ENCODE peak calls at places on chromosomes 3 and 15, in nine cellular contexts. One of them, this sample, is unnamed. For H3K4me1, the result is how much of the 10 kb centered on the place peaks cover.

GRCh38 chr3:34382859-34383258 is 584.4 kb downstream of the PDCD6IP start:
- DNase-seq in ovary: no peak
- DNase-seq in fibroblast of lung: no peak
- DNase-seq in IMR-90: no peak
- DNase-seq in psoas muscle: no peak
- DNase-seq in A549: no peak
- DNase-seq in thoracic aorta: no peak
- DNase-seq in mammary epithelial cell: peak
- DNase-seq in PC-9: no peak
- DNase-seq in this sample: no peak

GRCh38 chr3:192188218-192188835 is 539.0 kb downstream of the FGF12 start:
- DNase-seq in thoracic aorta: no peak
- DNase-seq in fibroblast of lung: peak
- DNase-seq in psoas muscle: peak
- DNase-seq in IMR-90: peak
- DNase-seq in mammary epithelial cell: peak
- DNase-seq in ovary: no peak
- DNase-seq in PC-9: peak
- DNase-seq in A549: peak
- DNase-seq in this sample: peak

GRCh38 chr3:178233371-178233770 is 302.9 kb upstream of the KCNMB2 start:
- DNase-seq in IMR-90: no peak
- DNase-seq in PC-9: no peak
- DNase-seq in psoas muscle: no peak
- DNase-seq in ovary: no peak
- DNase-seq in fibroblast of lung: no peak
- DNase-seq in A549: no peak
- DNase-seq in thoracic aorta: no peak
- DNase-seq in mammary epithelial cell: no peak
- DNase-seq in this sample: no peak

GRCh38 chr3:165503346-165503745 is 307.2 kb upstream of the SLITRK3 start:
- DNase-seq in mammary epithelial cell: no peak
- DNase-seq in PC-9: no peak
- DNase-seq in fibroblast of lung: no peak
- DNase-seq in psoas muscle: no peak
- DNase-seq in thoracic aorta: no peak
- DNase-seq in A549: no peak
- DNase-seq in ovary: no peak
- DNase-seq in IMR-90: no peak
- DNase-seq in this sample: no peak

GRCh38 chr3:160869825-160870224 is 113.8 kb downstream of the PPM1L start:
- DNase-seq in psoas muscle: peak
- DNase-seq in PC-9: peak
- DNase-seq in mammary epithelial cell: peak
- DNase-seq in thoracic aorta: no peak
- DNase-seq in A549: no peak
- DNase-seq in fibroblast of lung: no peak
- DNase-seq in IMR-90: no peak
- DNase-seq in ovary: no peak
- DNase-seq in this sample: no peak

GRCh38 chr15:64532921-64533320 is 72.5 kb downstream of the ZNF609 start:
- DNase-seq in ovary: no peak
- DNase-seq in mammary epithelial cell: no peak
- DNase-seq in PC-9: no peak
- DNase-seq in psoas muscle: no peak
- DNase-seq in thoracic aorta: no peak
- DNase-seq in IMR-90: no peak
- DNase-seq in A549: no peak
- DNase-seq in fibroblast of lung: no peak
- DNase-seq in this sample: no peak

GRCh38 chr3:13167064-13167743 is 94.0 kb upstream of the IQSEC1 start:
- DNase-seq in PC-9: no peak
- DNase-seq in fibroblast of lung: no peak
- DNase-seq in ovary: no peak
- DNase-seq in A549: no peak
- DNase-seq in psoas muscle: no peak
- DNase-seq in IMR-90: no peak
- DNase-seq in mammary epithelial cell: no peak
- DNase-seq in thoracic aorta: no peak
- DNase-seq in this sample: no peak

GRCh38 chr3:5239602-5240001 is 52.1 kb downstream of the EDEM1 start:
- DNase-seq in thoracic aorta: no peak
- DNase-seq in mammary epithelial cell: peak
- DNase-seq in PC-9: no peak
- DNase-seq in ovary: no peak
- DNase-seq in fibroblast of lung: no peak
- DNase-seq in IMR-90: peak
- DNase-seq in A549: no peak
- DNase-seq in psoas muscle: no peak
- DNase-seq in this sample: no peak

GRCh38 chr3:25573386-25574171 is 91.1 kb downstream of the TOP2B start:
- DNase-seq in PC-9: no peak
- DNase-seq in thoracic aorta: no peak
- DNase-seq in mammary epithelial cell: no peak
- DNase-seq in fibroblast of lung: peak
- DNase-seq in A549: no peak
- DNase-seq in psoas muscle: no peak
- DNase-seq in IMR-90: peak
- DNase-seq in ovary: no peak
- DNase-seq in this sample: no peak

GRCh38 chr3:51498871-51499790 is 684 bp downstream of the DCAF1 start:
- DNase-seq in fibroblast of lung: peak
- DNase-seq in psoas muscle: peak
- DNase-seq in IMR-90: peak
- DNase-seq in mammary epithelial cell: peak
- DNase-seq in ovary: peak
- DNase-seq in A549: peak
- DNase-seq in PC-9: peak
- DNase-seq in thoracic aorta: peak
- DNase-seq in this sample: peak

GRCh38 chr3:185716436-185717090 is 108.3 kb downstream of the IGF2BP2 start:
- DNase-seq in A549: no peak
- DNase-seq in PC-9: no peak
- DNase-seq in thoracic aorta: no peak
- DNase-seq in ovary: no peak
- DNase-seq in IMR-90: no peak
- DNase-seq in mammary epithelial cell: no peak
- DNase-seq in fibroblast of lung: no peak
- DNase-seq in psoas muscle: no peak
- DNase-seq in this sample: no peak

GRCh38 chr3:39519554-39519953 is 52.1 kb downstream of the MOBP start:
- DNase-seq in PC-9: no peak
- DNase-seq in IMR-90: no peak
- DNase-seq in thoracic aorta: no peak
- DNase-seq in fibroblast of lung: no peak
- DNase-seq in A549: no peak
- DNase-seq in ovary: no peak
- DNase-seq in psoas muscle: no peak
- DNase-seq in mammary epithelial cell: no peak
- DNase-seq in this sample: no peak

GRCh38 chr15:28931828-28932227 is 46.1 kb downstream of the APBA2 start:
- DNase-seq in ovary: no peak
- DNase-seq in fibroblast of lung: no peak
- DNase-seq in PC-9: no peak
- DNase-seq in IMR-90: no peak
- DNase-seq in psoas muscle: no peak
- DNase-seq in thoracic aorta: no peak
- DNase-seq in A549: no peak
- DNase-seq in mammary epithelial cell: no peak
- DNase-seq in this sample: no peak

GRCh38 chr3:107599755-107600122 is 77.0 kb downstream of the BBX start:
- DNase-seq in ovary: no peak
- DNase-seq in A549: no peak
- DNase-seq in mammary epithelial cell: no peak
- DNase-seq in PC-9: no peak
- DNase-seq in thoracic aorta: no peak
- DNase-seq in psoas muscle: no peak
- DNase-seq in fibroblast of lung: peak
- DNase-seq in IMR-90: no peak
- DNase-seq in this sample: no peak

GRCh38 chr15:77607111-77607893 is 25.4 kb downstream of the LINGO1 start:
- DNase-seq in mammary epithelial cell: no peak
- DNase-seq in thoracic aorta: no peak
- DNase-seq in ovary: no peak
- DNase-seq in PC-9: no peak
- DNase-seq in IMR-90: peak
- DNase-seq in fibroblast of lung: no peak
- DNase-seq in A549: no peak
- DNase-seq in psoas muscle: no peak
- DNase-seq in this sample: no peak

GRCh38 chr15:94792166-94792565 is 560.8 kb downstream of the MCTP2 start:
- DNase-seq in PC-9: no peak
- DNase-seq in ovary: no peak
- DNase-seq in psoas muscle: no peak
- DNase-seq in fibroblast of lung: peak
- DNase-seq in A549: no peak
- DNase-seq in thoracic aorta: no peak
- DNase-seq in mammary epithelial cell: peak
- DNase-seq in IMR-90: peak
- DNase-seq in this sample: no peak

GRCh38 chr15:78223396-78224023 is 10.9 kb downstream of the ACSBG1 start:
- DNase-seq in ovary: no peak
- DNase-seq in A549: no peak
- DNase-seq in mammary epithelial cell: no peak
- DNase-seq in fibroblast of lung: peak
- DNase-seq in IMR-90: peak
- DNase-seq in thoracic aorta: no peak
- DNase-seq in psoas muscle: peak
- DNase-seq in PC-9: no peak
- DNase-seq in this sample: no peak

GRCh38 chr3:105214575-105214974 is 152.1 kb upstream of the ALCAM start:
- DNase-seq in IMR-90: no peak
- DNase-seq in thoracic aorta: no peak
- DNase-seq in A549: no peak
- DNase-seq in mammary epithelial cell: peak
- DNase-seq in ovary: no peak
- DNase-seq in fibroblast of lung: no peak
- DNase-seq in PC-9: no peak
- DNase-seq in psoas muscle: no peak
- DNase-seq in this sample: no peak

GRCh38 chr15:96440978-96441377 is 110.5 kb downstream of the NR2F2 start:
- DNase-seq in thoracic aorta: no peak
- DNase-seq in IMR-90: no peak
- DNase-seq in mammary epithelial cell: no peak
- DNase-seq in psoas muscle: no peak
- DNase-seq in A549: no peak
- DNase-seq in ovary: no peak
- DNase-seq in fibroblast of lung: no peak
- DNase-seq in PC-9: no peak
- DNase-seq in this sample: no peak

DNA sequence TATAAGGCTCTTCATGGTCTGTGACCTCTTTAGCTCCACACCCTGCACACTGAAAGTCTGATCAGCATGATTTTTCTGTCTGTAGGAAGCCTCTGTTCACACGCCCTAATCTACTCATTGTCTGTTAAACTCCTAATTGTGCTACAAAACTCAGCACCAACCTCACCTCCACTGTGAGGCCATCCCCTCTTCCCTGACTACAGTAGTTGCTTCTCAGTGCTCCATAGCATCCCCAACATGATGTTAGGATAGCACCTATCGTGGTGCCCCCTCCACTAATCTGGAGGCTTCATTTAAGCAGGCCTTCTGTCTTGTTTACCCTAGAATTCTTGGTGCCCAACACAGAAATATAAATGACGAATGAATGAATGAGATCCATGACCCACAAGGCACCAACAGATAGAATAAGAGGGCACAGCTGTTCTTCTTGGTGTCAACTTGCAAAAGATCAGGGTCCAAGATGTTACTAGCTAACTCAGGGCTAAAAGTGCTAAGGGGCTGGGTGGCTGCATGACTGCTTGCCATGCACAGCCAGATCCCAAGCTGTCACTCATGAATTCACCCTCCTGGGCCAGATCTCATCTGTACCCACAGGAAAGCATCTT is 55.2 kb upstream of the HEG1 start:
- DNase-seq in A549: no peak
- DNase-seq in fibroblast of lung: no peak
- DNase-seq in psoas muscle: no peak
- DNase-seq in PC-9: no peak
- DNase-seq in thoracic aorta: no peak
- DNase-seq in IMR-90: no peak
- DNase-seq in ovary: no peak
- DNase-seq in mammary epithelial cell: no peak
- DNase-seq in this sample: no peak
- H3K4me1 ChIP-seq in A549: under half
- H3K4me1 ChIP-seq in fibroblast of lung: under half
- H3K4me1 ChIP-seq in psoas muscle: under half
- H3K4me1 ChIP-seq in PC-9: under half
- H3K4me1 ChIP-seq in thoracic aorta: under half
- H3K4me1 ChIP-seq in IMR-90: under half
- H3K4me1 ChIP-seq in ovary: under half
- H3K4me1 ChIP-seq in mammary epithelial cell: under half
- H3K4me1 ChIP-seq in this sample: under half

GRCh38 chr15:65917936-65918335 is 48.6 kb downstream of the RAB11A start:
- DNase-seq in mammary epithelial cell: no peak
- DNase-seq in A549: no peak
- DNase-seq in PC-9: no peak
- DNase-seq in thoracic aorta: no peak
- DNase-seq in ovary: no peak
- DNase-seq in psoas muscle: no peak
- DNase-seq in fibroblast of lung: no peak
- DNase-seq in IMR-90: no peak
- DNase-seq in this sample: no peak
- H3K4me1 ChIP-seq in mammary epithelial cell: under half
- H3K4me1 ChIP-seq in A549: under half
- H3K4me1 ChIP-seq in PC-9: under half
- H3K4me1 ChIP-seq in thoracic aorta: under half
- H3K4me1 ChIP-seq in ovary: under half
- H3K4me1 ChIP-seq in psoas muscle: under half
- H3K4me1 ChIP-seq in fibroblast of lung: under half
- H3K4me1 ChIP-seq in IMR-90: under half
- H3K4me1 ChIP-seq in this sample: under half

DNA sequence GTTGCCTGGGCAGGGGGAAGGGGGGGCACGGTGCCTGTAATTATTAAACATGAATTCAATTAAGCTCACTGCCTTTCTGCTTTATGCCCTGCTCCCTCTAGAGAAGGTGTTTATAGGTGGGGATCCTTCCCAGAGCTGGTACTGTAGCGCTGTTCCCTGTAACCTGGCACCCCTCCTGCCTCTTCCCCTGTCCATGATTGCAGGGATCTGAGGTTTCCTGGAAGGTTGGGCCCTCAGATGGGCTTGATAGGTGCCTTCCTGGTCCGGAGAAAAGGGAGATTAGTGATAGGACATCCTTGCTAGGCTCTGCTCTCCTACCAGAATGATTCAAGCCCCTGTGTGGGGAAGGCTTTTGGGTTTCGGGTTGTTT is 2.1 kb upstream of the FAM131A start:
- DNase-seq in IMR-90: no peak
- DNase-seq in mammary epithelial cell: no peak
- DNase-seq in PC-9: no peak
- DNase-seq in thoracic aorta: no peak
- DNase-seq in ovary: no peak
- DNase-seq in psoas muscle: peak
- DNase-seq in A549: peak
- DNase-seq in fibroblast of lung: no peak
- DNase-seq in this sample: no peak
- H3K4me1 ChIP-seq in IMR-90: under half
- H3K4me1 ChIP-seq in mammary epithelial cell: half or more
- H3K4me1 ChIP-seq in PC-9: half or more
- H3K4me1 ChIP-seq in thoracic aorta: under half
- H3K4me1 ChIP-seq in ovary: under half
- H3K4me1 ChIP-seq in psoas muscle: half or more
- H3K4me1 ChIP-seq in A549: half or more
- H3K4me1 ChIP-seq in fibroblast of lung: under half
- H3K4me1 ChIP-seq in this sample: under half

GRCh38 chr3:101689291-101689690 is 2.8 kb upstream of the RPL24 start:
- DNase-seq in A549: no peak
- DNase-seq in fibroblast of lung: no peak
- DNase-seq in thoracic aorta: no peak
- DNase-seq in psoas muscle: no peak
- DNase-seq in IMR-90: no peak
- DNase-seq in mammary epithelial cell: no peak
- DNase-seq in ovary: no peak
- DNase-seq in PC-9: no peak
- DNase-seq in this sample: no peak
- H3K4me1 ChIP-seq in A549: under half
- H3K4me1 ChIP-seq in fibroblast of lung: under half
- H3K4me1 ChIP-seq in thoracic aorta: under half
- H3K4me1 ChIP-seq in psoas muscle: under half
- H3K4me1 ChIP-seq in IMR-90: under half
- H3K4me1 ChIP-seq in mammary epithelial cell: under half
- H3K4me1 ChIP-seq in ovary: under half
- H3K4me1 ChIP-seq in PC-9: under half
- H3K4me1 ChIP-seq in this sample: under half

This sample was measured in stomach.